ENCODE peak calls at places on chromosomes 11 and 22, in four cellular contexts. One of them, this sample, is unnamed.

GRCh38 chr11:128759597-128759996 is 65.7 kb downstream of the FLI1 start:
- DNase-seq in mucosa of descending colon: no peak
- DNase-seq in activated naive CD8-positive, alpha-beta T cell treated with anti-CD3 and anti-CD28 coated beads, Interleukin-2, amount 50 U/mL, for 24 hours: no peak
- DNase-seq in Peyer's patch: no peak
- DNase-seq in this sample: no peak

GRCh38 chr22:48705917-48706605 is 1121.6 kb downstream of the BRD1 start:
- DNase-seq in mucosa of descending colon: no peak
- DNase-seq in activated naive CD8-positive, alpha-beta T cell treated with anti-CD3 and anti-CD28 coated beads, Interleukin-2, amount 50 U/mL, for 24 hours: no peak
- DNase-seq in Peyer's patch: peak
- DNase-seq in this sample: no peak

GRCh38 chr11:126410649-126411048 is 55.2 kb downstream of the ST3GAL4 start:
- DNase-seq in mucosa of descending colon: no peak
- DNase-seq in activated naive CD8-positive, alpha-beta T cell treated with anti-CD3 and anti-CD28 coated beads, Interleukin-2, amount 50 U/mL, for 24 hours: no peak
- DNase-seq in Peyer's patch: no peak
- DNase-seq in this sample: peak

GRCh38 chr22:25702571-25703167 is 39.3 kb upstream of the MYO18B start:
- DNase-seq in mucosa of descending colon: no peak
- DNase-seq in activated naive CD8-positive, alpha-beta T cell treated with anti-CD3 and anti-CD28 coated beads, Interleukin-2, amount 50 U/mL, for 24 hours: no peak
- DNase-seq in Peyer's patch: no peak
- DNase-seq in this sample: no peak

GRCh38 chr11:35917676-35918075 is 26.2 kb upstream of the LDLRAD3 start:
- DNase-seq in mucosa of descending colon: no peak
- DNase-seq in activated naive CD8-positive, alpha-beta T cell treated with anti-CD3 and anti-CD28 coated beads, Interleukin-2, amount 50 U/mL, for 24 hours: no peak
- DNase-seq in Peyer's patch: no peak
- DNase-seq in this sample: no peak

GRCh38 chr11:17598700-17599459 is 51.8 kb downstream of the OTOG start:
- DNase-seq in mucosa of descending colon: peak
- DNase-seq in activated naive CD8-positive, alpha-beta T cell treated with anti-CD3 and anti-CD28 coated beads, Interleukin-2, amount 50 U/mL, for 24 hours: peak
- DNase-seq in Peyer's patch: peak
- DNase-seq in this sample: peak

GRCh38 chr11:121711236-121711635 is 258.5 kb upstream of the SORL1-AS1 start:
- DNase-seq in mucosa of descending colon: no peak
- DNase-seq in activated naive CD8-positive, alpha-beta T cell treated with anti-CD3 and anti-CD28 coated beads, Interleukin-2, amount 50 U/mL, for 24 hours: no peak
- DNase-seq in Peyer's patch: no peak
- DNase-seq in this sample: no peak

GRCh38 chr11:65821107-65821506 is 12.7 kb upstream of the SNX32 start:
- DNase-seq in mucosa of descending colon: peak
- DNase-seq in activated naive CD8-positive, alpha-beta T cell treated with anti-CD3 and anti-CD28 coated beads, Interleukin-2, amount 50 U/mL, for 24 hours: no peak
- DNase-seq in Peyer's patch: peak
- DNase-seq in this sample: no peak

GRCh38 chr22:17444204-17444504 is 74.9 kb downstream of the CECR2 start:
- DNase-seq in mucosa of descending colon: no peak
- DNase-seq in activated naive CD8-positive, alpha-beta T cell treated with anti-CD3 and anti-CD28 coated beads, Interleukin-2, amount 50 U/mL, for 24 hours: no peak
- DNase-seq in Peyer's patch: no peak
- DNase-seq in this sample: no peak

GRCh38 chr11:83063073-83063754 is 8.5 kb downstream of the RAB30 start:
- DNase-seq in mucosa of descending colon: no peak
- DNase-seq in activated naive CD8-positive, alpha-beta T cell treated with anti-CD3 and anti-CD28 coated beads, Interleukin-2, amount 50 U/mL, for 24 hours: no peak
- DNase-seq in Peyer's patch: no peak
- DNase-seq in this sample: no peak

GRCh38 chr11:45102810-45103621 is 43.4 kb upstream of the PRDM11 start:
- DNase-seq in mucosa of descending colon: peak
- DNase-seq in activated naive CD8-positive, alpha-beta T cell treated with anti-CD3 and anti-CD28 coated beads, Interleukin-2, amount 50 U/mL, for 24 hours: peak
- DNase-seq in Peyer's patch: no peak
- DNase-seq in this sample: peak

GRCh38 chr11:90363739-90364138 is 140.9 kb upstream of the CHORDC1 start:
- DNase-seq in mucosa of descending colon: no peak
- DNase-seq in activated naive CD8-positive, alpha-beta T cell treated with anti-CD3 and anti-CD28 coated beads, Interleukin-2, amount 50 U/mL, for 24 hours: no peak
- DNase-seq in Peyer's patch: no peak
- DNase-seq in this sample: no peak

GRCh38 chr22:37499006-37499707 is 13.0 kb upstream of the MFNG start:
- DNase-seq in mucosa of descending colon: no peak
- DNase-seq in activated naive CD8-positive, alpha-beta T cell treated with anti-CD3 and anti-CD28 coated beads, Interleukin-2, amount 50 U/mL, for 24 hours: no peak
- DNase-seq in Peyer's patch: no peak
- DNase-seq in this sample: no peak

GRCh38 chr11:24932110-24933000 is 435.5 kb downstream of the LUZP2 start:
- DNase-seq in mucosa of descending colon: peak
- DNase-seq in activated naive CD8-positive, alpha-beta T cell treated with anti-CD3 and anti-CD28 coated beads, Interleukin-2, amount 50 U/mL, for 24 hours: no peak
- DNase-seq in Peyer's patch: no peak
- DNase-seq in this sample: no peak

GRCh38 chr22:30304495-30305244 is 15.4 kb upstream of the CASTOR1 start:
- DNase-seq in mucosa of descending colon: peak
- DNase-seq in activated naive CD8-positive, alpha-beta T cell treated with anti-CD3 and anti-CD28 coated beads, Interleukin-2, amount 50 U/mL, for 24 hours: no peak
- DNase-seq in Peyer's patch: no peak
- DNase-seq in this sample: peak

GRCh38 chr11:90364527-90364926 is 141.7 kb upstream of the CHORDC1 start:
- DNase-seq in mucosa of descending colon: no peak
- DNase-seq in activated naive CD8-positive, alpha-beta T cell treated with anti-CD3 and anti-CD28 coated beads, Interleukin-2, amount 50 U/mL, for 24 hours: no peak
- DNase-seq in Peyer's patch: no peak
- DNase-seq in this sample: no peak

GRCh38 chr22:44540756-44541670 is 43.0 kb upstream of the RTL6 start:
- DNase-seq in mucosa of descending colon: no peak
- DNase-seq in activated naive CD8-positive, alpha-beta T cell treated with anti-CD3 and anti-CD28 coated beads, Interleukin-2, amount 50 U/mL, for 24 hours: no peak
- DNase-seq in Peyer's patch: no peak
- DNase-seq in this sample: no peak

GRCh38 chr11:3014314-3014938 is 22.3 kb upstream of the NAP1L4 start:
- DNase-seq in mucosa of descending colon: no peak
- DNase-seq in activated naive CD8-positive, alpha-beta T cell treated with anti-CD3 and anti-CD28 coated beads, Interleukin-2, amount 50 U/mL, for 24 hours: peak
- DNase-seq in Peyer's patch: no peak
- DNase-seq in this sample: peak

GRCh38 chr22:29700206-29700948 is 19.4 kb upstream of the CABP7 start:
- DNase-seq in mucosa of descending colon: no peak
- DNase-seq in activated naive CD8-positive, alpha-beta T cell treated with anti-CD3 and anti-CD28 coated beads, Interleukin-2, amount 50 U/mL, for 24 hours: no peak
- DNase-seq in Peyer's patch: peak
- DNase-seq in this sample: no peak

GRCh38 chr22:19814428-19814827 is 40.2 kb downstream of the GNB1L start:
- DNase-seq in mucosa of descending colon: no peak
- DNase-seq in activated naive CD8-positive, alpha-beta T cell treated with anti-CD3 and anti-CD28 coated beads, Interleukin-2, amount 50 U/mL, for 24 hours: no peak
- DNase-seq in Peyer's patch: no peak
- DNase-seq in this sample: no peak

GRCh38 chr22:26756675-26757293 is 99.4 kb downstream of the MIAT start:
- DNase-seq in mucosa of descending colon: peak
- DNase-seq in activated naive CD8-positive, alpha-beta T cell treated with anti-CD3 and anti-CD28 coated beads, Interleukin-2, amount 50 U/mL, for 24 hours: peak
- DNase-seq in Peyer's patch: peak
- DNase-seq in this sample: peak

GRCh38 chr11:17906436-17906835 is 106.4 kb downstream of the SERGEF start:
- DNase-seq in mucosa of descending colon: peak
- DNase-seq in activated naive CD8-positive, alpha-beta T cell treated with anti-CD3 and anti-CD28 coated beads, Interleukin-2, amount 50 U/mL, for 24 hours: no peak
- DNase-seq in Peyer's patch: no peak
- DNase-seq in this sample: no peak

GRCh38 chr11:79185351-79185750 is 255.5 kb downstream of the TENM4 start:
- DNase-seq in mucosa of descending colon: no peak
- DNase-seq in activated naive CD8-positive, alpha-beta T cell treated with anti-CD3 and anti-CD28 coated beads, Interleukin-2, amount 50 U/mL, for 24 hours: no peak
- DNase-seq in Peyer's patch: no peak
- DNase-seq in this sample: no peak

GRCh38 chr11:66248903-66249302 is 19.5 kb upstream of the RAB1B start:
- DNase-seq in mucosa of descending colon: no peak
- DNase-seq in activated naive CD8-positive, alpha-beta T cell treated with anti-CD3 and anti-CD28 coated beads, Interleukin-2, amount 50 U/mL, for 24 hours: no peak
- DNase-seq in Peyer's patch: no peak
- DNase-seq in this sample: no peak

GRCh38 chr22:29689201-29689871 is 30.5 kb upstream of the CABP7 start:
- DNase-seq in mucosa of descending colon: no peak
- DNase-seq in activated naive CD8-positive, alpha-beta T cell treated with anti-CD3 and anti-CD28 coated beads, Interleukin-2, amount 50 U/mL, for 24 hours: no peak
- DNase-seq in Peyer's patch: no peak
- DNase-seq in this sample: no peak

GRCh38 chr11:58805065-58805464 is 39.4 kb downstream of the GLYATL2 start:
- DNase-seq in mucosa of descending colon: no peak
- DNase-seq in activated naive CD8-positive, alpha-beta T cell treated with anti-CD3 and anti-CD28 coated beads, Interleukin-2, amount 50 U/mL, for 24 hours: no peak
- DNase-seq in Peyer's patch: no peak
- DNase-seq in this sample: no peak

GRCh38 chr11:72623052-72623451 is 51.2 kb downstream of the PDE2A start:
- DNase-seq in mucosa of descending colon: no peak
- DNase-seq in activated naive CD8-positive, alpha-beta T cell treated with anti-CD3 and anti-CD28 coated beads, Interleukin-2, amount 50 U/mL, for 24 hours: no peak
- DNase-seq in Peyer's patch: no peak
- DNase-seq in this sample: no peak